ENCODE peak calls at places on chromosomes 13 and 19, in four cellular contexts. One of them, this sample, is unnamed.

GRCh38 chr19:7595466-7596133 is at the start of gene CAMSAP3:
- DNase-seq in upper lobe of left lung: peak
- DNase-seq in stomach: peak
- DNase-seq in prostate gland: peak
- DNase-seq in this sample: no peak

GRCh38 chr13:112260108-112261055 is 115.8 kb upstream of the SPACA7 start:
- DNase-seq in upper lobe of left lung: peak
- DNase-seq in prostate gland: no peak
- DNase-seq in stomach: no peak
- DNase-seq in this sample: no peak

GRCh38 chr19:4327252-4327876 is 11.3 kb downstream of the STAP2 start:
- DNase-seq in stomach: peak
- DNase-seq in upper lobe of left lung: peak
- DNase-seq in prostate gland: no peak
- DNase-seq in this sample: peak

GRCh38 chr19:34366670-34367423 is 1.9 kb downstream of the GPI start:
- DNase-seq in upper lobe of left lung: no peak
- DNase-seq in stomach: no peak
- DNase-seq in prostate gland: no peak
- DNase-seq in this sample: peak

GRCh38 chr19:31110331-31110730 is 238.9 kb downstream of the TSHZ3 start:
- DNase-seq in upper lobe of left lung: no peak
- DNase-seq in stomach: no peak
- DNase-seq in prostate gland: no peak
- DNase-seq in this sample: no peak

GRCh38 chr19:5661483-5661882 is 18.8 kb downstream of the MICOS13 start:
- DNase-seq in stomach: no peak
- DNase-seq in upper lobe of left lung: peak
- DNase-seq in prostate gland: no peak
- DNase-seq in this sample: no peak

GRCh38 chr19:7478173-7478842 is 10.5 kb downstream of the PEX11G start:
- DNase-seq in upper lobe of left lung: no peak
- DNase-seq in prostate gland: no peak
- DNase-seq in stomach: no peak
- DNase-seq in this sample: no peak

GRCh38 chr13:66410314-66410713 is 819.8 kb downstream of the PCDH9 start:
- DNase-seq in prostate gland: no peak
- DNase-seq in stomach: no peak
- DNase-seq in upper lobe of left lung: no peak
- DNase-seq in this sample: no peak

GRCh38 chr13:34340534-34340933 is 522.6 kb downstream of the RFC3 start:
- DNase-seq in stomach: peak
- DNase-seq in prostate gland: no peak
- DNase-seq in upper lobe of left lung: no peak
- DNase-seq in this sample: no peak

GRCh38 chr13:34926513-34926912 is 15.6 kb upstream of the NBEA start:
- DNase-seq in stomach: no peak
- DNase-seq in upper lobe of left lung: no peak
- DNase-seq in prostate gland: no peak
- DNase-seq in this sample: no peak

GRCh38 chr19:52343548-52343947 is 7.5 kb downstream of the ZNF610 start:
- DNase-seq in prostate gland: no peak
- DNase-seq in upper lobe of left lung: no peak
- DNase-seq in stomach: peak
- DNase-seq in this sample: peak

GRCh38 chr19:6412111-6412999 is 12.3 kb downstream of the KHSRP start:
- DNase-seq in prostate gland: peak
- DNase-seq in upper lobe of left lung: no peak
- DNase-seq in stomach: peak
- DNase-seq in this sample: peak

GRCh38 chr19:17779281-17779930 is 15.5 kb upstream of the B3GNT3 start:
- DNase-seq in stomach: no peak
- DNase-seq in upper lobe of left lung: no peak
- DNase-seq in prostate gland: no peak
- DNase-seq in this sample: no peak

GRCh38 chr19:6076675-6077463 is 33.4 kb downstream of the RFX2 start:
- DNase-seq in prostate gland: no peak
- DNase-seq in upper lobe of left lung: no peak
- DNase-seq in stomach: no peak
- DNase-seq in this sample: no peak

GRCh38 chr19:49151339-49152217 is 3.6 kb downstream of the HRC start:
- DNase-seq in prostate gland: peak
- DNase-seq in upper lobe of left lung: peak
- DNase-seq in stomach: peak
- DNase-seq in this sample: no peak

DNA sequence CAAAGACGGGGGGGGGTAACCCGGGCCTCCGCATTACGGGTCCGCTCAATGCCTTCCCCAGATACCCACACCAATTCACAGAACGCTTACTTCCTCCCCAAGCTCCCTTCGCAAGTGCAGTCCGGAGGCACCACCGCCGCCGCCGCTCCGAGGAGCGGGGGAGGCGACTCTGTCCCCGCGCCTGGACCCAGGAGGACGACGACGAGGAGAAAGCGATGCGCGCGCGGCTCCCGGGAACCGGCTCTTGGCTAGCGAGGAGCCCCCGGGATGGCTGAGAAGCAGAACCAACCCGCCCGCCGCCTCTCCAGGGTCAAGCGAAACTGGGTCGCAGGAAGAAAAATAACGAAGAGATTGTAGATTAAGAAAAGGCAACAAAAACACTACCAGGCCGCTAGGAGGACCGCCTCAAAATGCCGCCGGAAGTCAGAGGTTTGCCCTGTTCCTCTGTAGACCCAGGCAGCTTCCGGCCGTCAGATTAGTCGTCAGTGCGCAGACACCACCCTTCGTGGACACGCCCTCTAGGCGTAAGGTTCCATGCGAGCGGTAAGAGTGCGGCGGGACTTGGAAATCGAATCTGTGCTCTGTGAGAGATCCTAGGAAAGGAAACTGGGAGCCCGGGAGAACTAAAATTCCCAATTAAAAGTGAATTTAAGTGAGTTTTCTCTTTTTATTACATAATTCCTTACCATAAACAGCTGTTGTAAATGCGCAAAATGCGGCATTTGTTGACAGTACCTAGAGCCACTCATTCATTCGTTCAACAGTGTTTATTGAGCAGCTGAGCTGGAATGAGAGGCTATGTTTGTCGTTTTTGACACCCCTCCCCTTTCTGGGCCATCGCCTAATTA is at the start of gene ZC3H13:
- DNase-seq in upper lobe of left lung: peak
- DNase-seq in stomach: peak
- DNase-seq in prostate gland: peak
- DNase-seq in this sample: peak
- TF ChIP-seq POLR2A in upper lobe of left lung: no peak
- TF ChIP-seq POLR2A in stomach: peak
- TF ChIP-seq POLR2A in prostate gland: peak
- TF ChIP-seq POLR2A in this sample: peak

GRCh38 chr19:39542198-39542597 is 2.2 kb upstream of the EID2 start:
- DNase-seq in stomach: no peak
- DNase-seq in prostate gland: no peak
- DNase-seq in upper lobe of left lung: no peak
- DNase-seq in this sample: no peak

GRCh38 chr19:39543477-39543857 is 3.5 kb upstream of the EID2 start:
- DNase-seq in upper lobe of left lung: no peak
- DNase-seq in prostate gland: no peak
- DNase-seq in stomach: no peak
- DNase-seq in this sample: no peak

GRCh38 chr19:39539165-39539518 is 819 bp downstream of the EID2 start:
- DNase-seq in upper lobe of left lung: no peak
- DNase-seq in prostate gland: no peak
- DNase-seq in stomach: no peak
- DNase-seq in this sample: no peak

GRCh38 chr19:39540333-39540673 is 342 bp upstream of the EID2 start:
- DNase-seq in stomach: no peak
- DNase-seq in prostate gland: no peak
- DNase-seq in upper lobe of left lung: no peak
- DNase-seq in this sample: no peak

GRCh38 chr19:39539519-39540332 is at the start of gene EID2:
- DNase-seq in prostate gland: peak
- DNase-seq in upper lobe of left lung: peak
- DNase-seq in stomach: peak
- DNase-seq in this sample: peak
- TF ChIP-seq POLR2A in prostate gland: peak
- TF ChIP-seq POLR2A in upper lobe of left lung: peak
- TF ChIP-seq POLR2A in stomach: no peak
- TF ChIP-seq POLR2A in this sample: peak

DNA sequence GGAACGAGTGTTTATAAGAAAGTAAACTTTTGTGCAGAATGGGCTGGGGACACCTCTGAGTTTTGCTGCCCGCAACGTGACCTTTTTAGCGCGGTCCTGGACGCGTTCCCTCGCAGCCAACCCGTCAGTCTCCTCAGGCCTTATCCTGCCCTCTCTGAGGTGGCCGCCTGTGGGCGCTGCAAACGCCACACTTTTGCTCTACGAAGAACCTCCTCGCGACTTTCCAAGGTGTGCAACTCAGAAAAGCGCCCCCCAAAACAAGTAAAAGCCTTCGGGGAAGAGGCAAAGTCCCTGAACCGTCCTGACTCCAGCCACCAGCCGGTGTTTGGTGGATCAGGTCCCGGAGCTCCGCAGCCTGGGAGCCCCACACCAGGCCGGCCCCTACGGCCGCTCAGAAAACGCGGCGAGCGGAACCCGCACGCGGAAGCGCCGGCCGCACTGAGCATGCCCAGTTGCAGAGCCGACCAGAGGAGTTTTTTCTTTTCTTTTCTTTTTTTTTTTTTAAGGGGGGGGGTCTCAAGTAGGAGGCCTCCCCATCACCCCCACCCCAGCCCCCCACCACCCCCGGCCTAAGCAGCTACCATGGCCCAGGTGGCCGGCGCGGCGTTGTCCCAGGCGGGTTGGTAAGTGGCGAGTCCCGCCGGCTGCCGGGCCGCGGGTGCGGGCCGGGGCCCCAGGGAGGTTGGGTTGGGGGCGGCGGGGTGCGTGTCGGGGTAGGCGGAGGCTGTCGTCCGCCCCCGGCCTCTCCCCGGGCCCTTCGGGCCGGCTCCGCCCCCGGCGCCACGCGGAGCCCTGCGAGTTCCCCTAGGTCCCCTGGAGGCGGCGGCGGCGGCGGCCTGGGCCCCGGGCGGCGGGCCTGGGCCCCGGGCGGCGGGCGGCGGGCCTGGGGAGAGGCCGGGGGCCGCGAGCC is at the start of gene TDRD3:
- DNase-seq in prostate gland: peak
- DNase-seq in upper lobe of left lung: peak
- DNase-seq in stomach: peak
- DNase-seq in this sample: peak
- TF ChIP-seq POLR2A in prostate gland: peak
- TF ChIP-seq POLR2A in upper lobe of left lung: peak
- TF ChIP-seq POLR2A in stomach: peak
- TF ChIP-seq POLR2A in this sample: peak

GRCh38 chr19:35714601-35715354 is 3.0 kb upstream of the KMT2B start:
- DNase-seq in prostate gland: no peak
- DNase-seq in upper lobe of left lung: peak
- DNase-seq in stomach: no peak
- DNase-seq in this sample: no peak

GRCh38 chr19:35713904-35714440 is 3.8 kb upstream of the KMT2B start:
- DNase-seq in upper lobe of left lung: no peak
- DNase-seq in stomach: no peak
- DNase-seq in prostate gland: no peak
- DNase-seq in this sample: peak

GRCh38 chr19:35712529-35712909 is 5.3 kb upstream of the KMT2B start:
- DNase-seq in stomach: no peak
- DNase-seq in upper lobe of left lung: no peak
- DNase-seq in prostate gland: no peak
- DNase-seq in this sample: no peak

GRCh38 chr19:35710784-35711723 is 6.7 kb downstream of the ZBTB32 start:
- DNase-seq in prostate gland: no peak
- DNase-seq in upper lobe of left lung: no peak
- DNase-seq in stomach: no peak
- DNase-seq in this sample: no peak

GRCh38 chr19:35712910-35713845 is 4.6 kb upstream of the KMT2B start:
- DNase-seq in upper lobe of left lung: no peak
- DNase-seq in prostate gland: no peak
- DNase-seq in stomach: no peak
- DNase-seq in this sample: no peak
- TF ChIP-seq POLR2A in upper lobe of left lung: no peak
- TF ChIP-seq POLR2A in prostate gland: no peak
- TF ChIP-seq POLR2A in stomach: no peak
- TF ChIP-seq POLR2A in this sample: no peak